ENCODE peak calls at places on chromosomes 16 and 17, in seven cellular contexts. S, O, B, A, U, Z and Y are unnamed samples.

GRCh38 chr16:10749680-10750035 is 6.0 kb downstream of the NUBP1 start:
- DNase-seq in S (peak), O (no peak), B (peak), A (no peak), U (no peak), Z (no peak), Y (no peak)

GRCh38 chr17:45429338-45430005 is 3.2 kb downstream of the ARHGAP27 start:
- DNase-seq in S (no peak), O (no peak), B (no peak), A (no peak), U (no peak), Z (no peak), Y (no peak)

GRCh38 chr17:42171831-42172230 is 9.1 kb downstream of the KCNH4 start:
- DNase-seq in S (no peak), O (no peak), B (no peak), A (no peak), U (no peak), Z (no peak), Y (no peak)

GRCh38 chr16:89918453-89919347 is at the start of gene MC1R:
- DNase-seq in S (peak), O (no peak), B (peak), A (peak), U (no peak), Z (peak), Y (no peak)

GRCh38 chr16:50244140-50244503 is 22.2 kb upstream of the ADCY7 start:
- DNase-seq in S (peak), O (no peak), B (peak), A (no peak), U (no peak), Z (no peak), Y (no peak)

GRCh38 chr17:76176701-76177574 is 35.9 kb upstream of the FOXJ1 start:
- DNase-seq in S (no peak), O (no peak), B (no peak), A (no peak), U (no peak), Z (no peak), Y (no peak)

GRCh38 chr17:71635187-71635586 is 485.6 kb upstream of the SOX9 start:
- DNase-seq in S (no peak), O (no peak), B (no peak), A (no peak), U (no peak), Z (no peak), Y (no peak)

GRCh38 chr16:27974896-27975540 is 88.5 kb downstream of the GSG1L start:
- DNase-seq in S (no peak), O (no peak), B (no peak), A (no peak), U (no peak), Z (no peak), Y (no peak)

GRCh38 chr17:36461330-36462110 is 25.0 kb upstream of the ZNHIT3 start:
- DNase-seq in S (no peak), O (no peak), B (no peak), A (no peak), U (no peak), Z (no peak), Y (no peak)

GRCh38 chr16:1929105-1929504 is 10.9 kb upstream of the HS3ST6 start:
- DNase-seq in S (no peak), O (peak), B (no peak), A (no peak), U (no peak), Z (peak), Y (no peak)

GRCh38 chr17:68101992-68102758 is 66.6 kb downstream of the KPNA2 start:
- DNase-seq in S (no peak), O (no peak), B (peak), A (peak), U (peak), Z (peak), Y (no peak)

GRCh38 chr16:85324506-85324905 is 212.2 kb upstream of the CIBAR2 start:
- DNase-seq in S (no peak), O (no peak), B (no peak), A (no peak), U (no peak), Z (no peak), Y (no peak)

GRCh38 chr16:24218299-24218698 is 37.8 kb upstream of the CACNG3 start:
- DNase-seq in S (no peak), O (no peak), B (no peak), A (no peak), U (no peak), Z (no peak), Y (no peak)

GRCh38 chr17:2029911-2030778 is at the start of gene DPH1:
- DNase-seq in S (peak), O (peak), B (peak), A (peak), U (peak), Z (peak), Y (peak)

GRCh38 chr16:7577588-7577987 is 244.9 kb downstream of the RBFOX1 start:
- DNase-seq in S (no peak), O (no peak), B (no peak), A (no peak), U (no peak), Z (no peak), Y (no peak)

GRCh38 chr17:20914658-20915057 is 128.2 kb downstream of the USP22 start:
- DNase-seq in S (no peak), O (no peak), B (no peak), A (no peak), U (no peak), Z (no peak), Y (no peak)

GRCh38 chr17:42676424-42677011 is at the start of gene PLEKHH3:
- DNase-seq in S (peak), O (no peak), B (no peak), A (no peak), U (no peak), Z (no peak), Y (no peak)

GRCh38 chr17:43094129-43094834 is 30.9 kb downstream of the BRCA1 start:
- DNase-seq in S (peak), O (no peak), B (peak), A (no peak), U (no peak), Z (no peak), Y (peak)

GRCh38 chr16:2773188-2773968 is 3.7 kb downstream of the ELOB start:
- DNase-seq in S (peak), O (no peak), B (peak), A (no peak), U (no peak), Z (no peak), Y (no peak)

GRCh38 chr17:39625198-39625769 is 1.5 kb upstream of the PPP1R1B start:
- DNase-seq in S (no peak), O (no peak), B (no peak), A (no peak), U (no peak), Z (no peak), Y (no peak)

GRCh38 chr16:65441501-65441900 is 319.6 kb upstream of the CDH11 start:
- DNase-seq in S (no peak), O (no peak), B (no peak), A (no peak), U (no peak), Z (peak), Y (no peak)

GRCh38 chr16:48623304-48624016 is 13.5 kb upstream of the N4BP1 start:
- DNase-seq in S (peak), O (peak), B (peak), A (peak), U (peak), Z (peak), Y (no peak)

GRCh38 chr16:1781254-1781653 is 1.1 kb downstream of the SPSB3 start:
- DNase-seq in S (no peak), O (no peak), B (no peak), A (no peak), U (no peak), Z (no peak), Y (no peak)

GRCh38 chr17:71409712-71410111 is 711.1 kb upstream of the SOX9 start:
- DNase-seq in S (peak), O (no peak), B (peak), A (no peak), U (no peak), Z (no peak), Y (peak)

GRCh38 chr17:78995761-78996451 is 13.7 kb downstream of the CANT1 start:
- DNase-seq in S (no peak), O (no peak), B (no peak), A (no peak), U (peak), Z (no peak), Y (no peak)

GRCh38 chr16:26360867-26361266 is 669.1 kb downstream of the HS3ST4 start:
- DNase-seq in S (no peak), O (no peak), B (no peak), A (no peak), U (no peak), Z (no peak), Y (no peak)

GRCh38 chr17:80263253-80264047 is 2.8 kb downstream of the RNF213 start:
- DNase-seq in S (no peak), O (peak), B (peak), A (peak), U (peak), Z (peak), Y (peak)

GRCh38 chr17:80261895-80262279 is 1.2 kb downstream of the RNF213 start:
- DNase-seq in S (no peak), O (no peak), B (no peak), A (no peak), U (no peak), Z (no peak), Y (no peak)

GRCh38 chr17:80264048-80264792 is 3.6 kb downstream of the RNF213 start:
- DNase-seq in S (no peak), O (peak), B (no peak), A (peak), U (no peak), Z (no peak), Y (no peak)

GRCh38 chr17:80262291-80262690 is 1.6 kb downstream of the RNF213 start:
- DNase-seq in S (no peak), O (no peak), B (no peak), A (no peak), U (no peak), Z (no peak), Y (no peak)

DNA sequence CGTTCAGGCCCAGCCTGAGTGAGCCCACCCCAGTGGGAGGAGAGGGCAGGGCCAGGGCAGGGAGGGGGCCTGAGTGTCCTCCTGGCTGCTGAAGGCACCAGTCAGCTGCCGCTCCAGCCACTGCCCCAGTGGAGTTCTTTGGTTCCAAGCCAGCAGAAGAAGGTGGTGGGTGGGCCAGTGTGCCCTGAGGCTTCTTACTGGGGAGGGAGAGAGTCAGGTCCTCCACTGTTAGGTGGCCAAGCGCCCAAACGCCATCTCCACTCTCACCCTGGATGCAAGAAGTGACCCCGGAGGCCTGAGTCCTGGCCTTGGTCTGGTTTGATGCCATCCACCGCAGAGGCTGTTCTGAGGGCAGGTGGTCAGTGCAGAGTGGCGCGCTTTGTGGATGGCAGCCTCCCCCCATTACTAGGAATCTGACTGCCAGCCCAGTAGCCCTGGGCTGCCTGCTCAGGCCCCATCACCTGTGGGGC is 2.2 kb downstream of the RNF213 start:
- DNase-seq in S (no peak), O (no peak), B (no peak), A (no peak), U (no peak), Z (peak), Y (no peak)
- H3K4me3 ChIP-seq in S (peak), O (peak), B (peak), A (peak), U (peak), Z (no peak), Y (peak)

GRCh38 chr17:38602862-38603785 is 2.6 kb downstream of the SRCIN1 start:
- DNase-seq in S (no peak), O (no peak), B (no peak), A (no peak), U (no peak), Z (no peak), Y (no peak)

GRCh38 chr17:38605230-38605851 is 411 bp downstream of the SRCIN1 start:
- DNase-seq in S (no peak), O (no peak), B (no peak), A (no peak), U (no peak), Z (peak), Y (no peak)

GRCh38 chr17:38604479-38605229 is 1.1 kb downstream of the SRCIN1 start:
- DNase-seq in S (no peak), O (no peak), B (no peak), A (no peak), U (no peak), Z (peak), Y (no peak)

GRCh38 chr17:38602453-38602852 is 3.3 kb downstream of the SRCIN1 start:
- DNase-seq in S (no peak), O (no peak), B (no peak), A (no peak), U (no peak), Z (no peak), Y (no peak)

DNA sequence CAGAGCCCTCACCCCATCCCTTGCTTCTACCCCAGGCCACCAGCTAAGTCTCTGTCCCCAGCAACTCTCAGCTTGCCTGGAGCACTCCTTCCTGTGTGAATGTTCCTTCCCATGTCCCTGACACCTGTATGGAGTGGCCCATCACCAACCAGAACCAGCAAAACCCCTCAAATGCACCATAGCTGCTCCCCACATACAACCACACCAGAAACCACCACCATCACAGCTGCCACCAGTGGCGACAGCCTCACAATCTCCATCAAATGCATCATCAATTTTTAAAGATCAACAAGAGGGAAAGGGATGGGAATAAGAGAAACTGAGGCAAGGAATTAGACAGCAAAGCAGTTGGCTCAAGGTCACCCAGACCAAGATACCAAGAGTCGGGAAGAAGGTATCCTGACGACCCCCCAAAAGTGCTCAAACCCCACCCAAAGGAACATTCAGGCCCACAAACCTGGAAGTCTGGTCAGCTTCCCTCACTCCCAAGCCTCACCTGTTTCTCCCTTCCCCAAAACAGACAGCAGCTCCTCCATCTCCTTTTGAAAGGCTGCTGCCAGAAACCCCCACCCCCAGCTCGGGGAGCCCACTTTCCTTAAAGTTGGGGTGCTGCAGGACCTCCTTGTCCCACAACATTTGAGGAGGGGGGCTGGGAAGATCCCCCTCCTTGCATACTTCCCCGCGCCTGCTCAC is 1.8 kb downstream of the SRCIN1 start:
- DNase-seq in S (no peak), O (no peak), B (no peak), A (no peak), U (no peak), Z (no peak), Y (no peak)
- H3K4me3 ChIP-seq in S (no peak), O (no peak), B (no peak), A (no peak), U (no peak), Z (no peak), Y (no peak)

GRCh38 chr16:83742076-83742475 is 65.7 kb upstream of the HSBP1 start:
- DNase-seq in S (no peak), O (no peak), B (no peak), A (no peak), U (no peak), Z (no peak), Y (no peak)
- H3K4me3 ChIP-seq in S (no peak), O (no peak), B (no peak), A (no peak), U (no peak), Z (no peak), Y (no peak)

GRCh38 chr16:81888520-81889394 is 109.7 kb downstream of the PLCG2 start:
- DNase-seq in S (no peak), O (no peak), B (no peak), A (no peak), U (no peak), Z (no peak), Y (no peak)
- H3K4me3 ChIP-seq in S (no peak), O (no peak), B (no peak), A (no peak), U (no peak), Z (no peak), Y (no peak)

GRCh38 chr17:58330997-58331814 is 2.6 kb upstream of the TSPOAP1 start:
- DNase-seq in S (no peak), O (no peak), B (no peak), A (peak), U (no peak), Z (no peak), Y (no peak)

GRCh38 chr17:58329035-58329807 is 626 bp upstream of the TSPOAP1 start:
- DNase-seq in S (no peak), O (no peak), B (no peak), A (peak), U (no peak), Z (peak), Y (no peak)

GRCh38 chr17:58328195-58329034 is at the start of gene TSPOAP1:
- DNase-seq in S (no peak), O (no peak), B (no peak), A (peak), U (no peak), Z (no peak), Y (no peak)

GRCh38 chr17:58330544-58330996 is 2.0 kb upstream of the TSPOAP1 start:
- DNase-seq in S (no peak), O (no peak), B (no peak), A (no peak), U (no peak), Z (no peak), Y (no peak)

DNA sequence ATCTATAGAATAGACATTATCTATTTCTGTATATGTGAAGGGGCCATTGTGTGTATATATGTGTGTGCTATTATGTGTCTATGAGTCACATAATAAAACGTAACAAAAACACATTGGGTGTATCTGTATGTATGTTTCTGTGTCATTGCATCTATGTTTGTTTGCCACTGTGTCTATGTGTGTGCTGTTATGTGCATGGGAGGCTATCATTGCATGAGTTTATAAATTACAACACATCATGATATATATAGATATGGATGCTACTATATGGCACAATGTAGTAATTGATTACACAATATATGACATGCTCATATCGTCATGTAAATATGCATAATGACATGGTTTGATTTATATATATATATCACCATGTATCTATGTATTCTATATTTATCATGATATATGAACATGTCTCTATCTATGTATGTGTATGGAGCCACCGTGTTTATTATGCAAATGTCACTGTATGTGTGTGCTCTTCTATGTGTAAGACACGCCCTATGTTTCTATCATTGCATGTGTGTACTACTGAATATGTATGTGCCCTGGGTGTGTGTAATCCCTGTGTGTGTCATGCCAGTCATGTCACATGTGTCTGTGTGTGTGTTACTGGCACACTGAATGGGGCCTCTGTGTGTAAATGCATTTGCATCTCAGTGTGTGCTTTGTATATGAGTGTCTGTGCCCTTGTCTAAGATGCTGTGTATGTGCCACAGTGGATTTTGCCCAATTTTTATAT is 1.4 kb upstream of the TSPOAP1 start:
- DNase-seq in S (no peak), O (no peak), B (no peak), A (peak), U (no peak), Z (no peak), Y (no peak)
- H3K4me3 ChIP-seq in S (no peak), O (peak), B (no peak), A (peak), U (no peak), Z (no peak), Y (no peak)